ENCODE peak calls at places on chromosomes 16 and 17, in five cellular contexts. B, D, U, P and A are unnamed samples.

GRCh38 chr17:2724783-2725164 is 13.2 kb upstream of the CLUH start:
- DNase-seq in U (peak), P (peak), B (no peak), D (no peak), A (no peak)

GRCh38 chr17:69084911-69085310 is 24.2 kb upstream of the ABCA9 start:
- DNase-seq in D (peak), P (no peak), B (no peak), U (no peak), A (no peak)

GRCh38 chr17:82339634-82340580 is 6.3 kb upstream of the SECTM1 start:
- DNase-seq in U (no peak), B (peak), D (no peak), P (no peak), A (no peak)

GRCh38 chr16:88638323-88639230 is at the start of gene IL17C:
- DNase-seq in D (peak), P (no peak), B (no peak), U (peak), A (no peak)

GRCh38 chr16:3971261-3971660 is 90.7 kb upstream of the CREBBP start:
- DNase-seq in U (no peak), D (no peak), P (peak), B (peak), A (no peak)

GRCh38 chr16:84349852-84350565 is 18.3 kb upstream of the ATP2C2 start:
- DNase-seq in U (no peak), P (no peak), D (no peak), B (no peak), A (no peak)

GRCh38 chr17:79875511-79875910 is 36.3 kb upstream of the CBX4 start:
- DNase-seq in B (no peak), U (no peak), P (no peak), D (no peak), A (no peak)

GRCh38 chr16:85144026-85144915 is 32.0 kb upstream of the CIBAR2 start:
- DNase-seq in U (no peak), D (no peak), B (no peak), P (no peak), A (no peak)

GRCh38 chr16:50491516-50491915 is 56.7 kb upstream of the NKD1 start:
- DNase-seq in D (no peak), P (no peak), B (no peak), U (no peak), A (no peak)

GRCh38 chr16:48318630-48319029 is 66.6 kb downstream of the SIAH1 start:
- DNase-seq in U (no peak), D (peak), B (no peak), P (peak), A (no peak)

GRCh38 chr17:16568541-16569357 is at the start of gene ZNF287:
- DNase-seq in U (peak), P (peak), D (peak), B (peak), A (peak)

GRCh38 chr17:78995022-78995760 is 14.4 kb downstream of the CANT1 start:
- DNase-seq in D (no peak), U (no peak), B (no peak), P (no peak), A (no peak)

GRCh38 chr17:63740464-63741181 is 976 bp downstream of the STRADA start:
- DNase-seq in P (peak), D (peak), B (no peak), U (no peak), A (no peak)

GRCh38 chr17:64984776-64985521 is 65.7 kb upstream of the LRRC37A3 start:
- DNase-seq in U (no peak), P (peak), B (no peak), D (peak), A (no peak)

GRCh38 chr17:46742539-46743270 is 75.8 kb downstream of the WNT3 start:
- DNase-seq in B (no peak), D (peak), P (peak), U (no peak), A (no peak)

GRCh38 chr16:57658878-57659674 is 9.0 kb upstream of the ADGRG3 start:
- DNase-seq in P (no peak), B (no peak), D (no peak), U (no peak), A (no peak)

GRCh38 chr17:260031-260791 is 78.8 kb upstream of the DOC2B start:
- DNase-seq in U (no peak), B (peak), P (no peak), D (peak), A (peak)

GRCh38 chr17:62919388-62919787 is 46.6 kb upstream of the TANC2 start:
- DNase-seq in U (no peak), P (peak), B (no peak), D (no peak), A (no peak)

GRCh38 chr16:48503779-48504178 is 106.2 kb downstream of the N4BP1 start:
- DNase-seq in U (no peak), B (no peak), D (no peak), P (peak), A (peak)

GRCh38 chr17:2212328-2212981 is 91.1 kb downstream of the SMG6 start:
- DNase-seq in D (no peak), U (no peak), P (peak), B (no peak), A (no peak)

GRCh38 chr17:35486920-35487727 is 38.6 kb upstream of the SLFN13 start:
- DNase-seq in P (peak), B (peak), U (peak), D (no peak), A (no peak)

GRCh38 chr17:13568746-13569739 is 32.7 kb downstream of the HS3ST3A1 start:
- DNase-seq in U (no peak), P (no peak), D (no peak), B (no peak), A (no peak)

GRCh38 chr17:68431661-68432071 is 25.6 kb downstream of the WIPI1 start:
- DNase-seq in B (no peak), P (peak), D (peak), U (no peak), A (no peak)

GRCh38 chr17:70313031-70313430 is 143.7 kb downstream of the KCNJ2 start:
- DNase-seq in P (peak), U (no peak), B (no peak), D (no peak), A (no peak)

GRCh38 chr16:60230666-60231065 is 1496.5 kb upstream of the GOT2 start:
- DNase-seq in P (no peak), U (no peak), D (no peak), B (no peak), A (no peak)

GRCh38 chr16:1610841-1611653 is 825 bp downstream of the IFT140 start:
- DNase-seq in B (no peak), D (peak), U (no peak), P (peak), A (no peak)

GRCh38 chr16:2825899-2826298 is 4.2 kb upstream of the ZG16B start:
- DNase-seq in D (no peak), P (no peak), B (peak), U (no peak), A (no peak)

GRCh38 chr16:68711421-68712139 is 25.5 kb upstream of the CDH1 start:
- DNase-seq in P (no peak), D (no peak), B (peak), U (no peak), A (no peak)

GRCh38 chr16:5006348-5007193 is 27.2 kb downstream of the NAGPA start:
- DNase-seq in U (no peak), B (no peak), P (no peak), D (no peak), A (no peak)

GRCh38 chr17:45936610-45937009 is 42.3 kb downstream of the MAPT start:
- DNase-seq in B (no peak), U (no peak), P (no peak), D (no peak), A (no peak)

GRCh38 chr16:566475-567361 is at the start of gene NHLRC4:
- DNase-seq in P (peak), U (peak), D (peak), B (peak), A (no peak)

GRCh38 chr16:29991571-29991904 is 3.9 kb downstream of the HIRIP3 start:
- DNase-seq in U (no peak), D (no peak), B (no peak), P (no peak), A (no peak)

GRCh38 chr17:68381076-68381900 is 76.0 kb downstream of the WIPI1 start:
- DNase-seq in D (no peak), U (no peak), B (peak), P (peak), A (no peak)

GRCh38 chr17:66255112-66255511 is 25.9 kb upstream of the APOH start:
- DNase-seq in U (no peak), D (peak), B (no peak), P (peak), A (no peak)

GRCh38 chr16:30561212-30561816 is 3.1 kb upstream of the ZNF764 start:
- DNase-seq in P (peak), D (no peak), B (peak), U (peak), A (no peak)

DNA sequence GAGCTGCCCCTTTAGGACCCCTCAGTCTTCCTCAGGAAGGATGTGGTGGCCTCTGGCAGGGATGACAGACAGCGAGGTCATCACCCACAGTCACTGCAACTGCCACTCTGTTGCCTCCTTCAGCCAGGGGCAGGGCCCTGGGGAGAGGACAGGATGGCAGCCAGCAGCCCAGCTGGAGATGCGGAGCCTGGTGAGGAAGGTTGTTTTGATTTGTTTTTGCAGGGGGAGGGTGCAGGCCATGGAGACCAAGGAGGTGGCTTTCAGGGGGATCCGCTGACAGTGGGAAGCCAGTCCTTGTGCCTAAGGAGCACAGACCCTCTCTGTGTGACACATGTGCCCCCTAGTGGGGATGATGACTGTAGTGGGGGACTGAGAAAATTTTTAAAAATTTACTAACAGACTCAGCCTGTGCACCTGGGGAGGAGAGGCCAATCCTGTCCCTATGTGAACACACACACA is 7.4 kb downstream of the PRCD start:
- DNase-seq in U (no peak), P (peak), D (peak), B (peak), A (peak)
- TF ChIP-seq CTCF in U (no peak), P (peak), D (peak), B (peak), A (peak)

DNA sequence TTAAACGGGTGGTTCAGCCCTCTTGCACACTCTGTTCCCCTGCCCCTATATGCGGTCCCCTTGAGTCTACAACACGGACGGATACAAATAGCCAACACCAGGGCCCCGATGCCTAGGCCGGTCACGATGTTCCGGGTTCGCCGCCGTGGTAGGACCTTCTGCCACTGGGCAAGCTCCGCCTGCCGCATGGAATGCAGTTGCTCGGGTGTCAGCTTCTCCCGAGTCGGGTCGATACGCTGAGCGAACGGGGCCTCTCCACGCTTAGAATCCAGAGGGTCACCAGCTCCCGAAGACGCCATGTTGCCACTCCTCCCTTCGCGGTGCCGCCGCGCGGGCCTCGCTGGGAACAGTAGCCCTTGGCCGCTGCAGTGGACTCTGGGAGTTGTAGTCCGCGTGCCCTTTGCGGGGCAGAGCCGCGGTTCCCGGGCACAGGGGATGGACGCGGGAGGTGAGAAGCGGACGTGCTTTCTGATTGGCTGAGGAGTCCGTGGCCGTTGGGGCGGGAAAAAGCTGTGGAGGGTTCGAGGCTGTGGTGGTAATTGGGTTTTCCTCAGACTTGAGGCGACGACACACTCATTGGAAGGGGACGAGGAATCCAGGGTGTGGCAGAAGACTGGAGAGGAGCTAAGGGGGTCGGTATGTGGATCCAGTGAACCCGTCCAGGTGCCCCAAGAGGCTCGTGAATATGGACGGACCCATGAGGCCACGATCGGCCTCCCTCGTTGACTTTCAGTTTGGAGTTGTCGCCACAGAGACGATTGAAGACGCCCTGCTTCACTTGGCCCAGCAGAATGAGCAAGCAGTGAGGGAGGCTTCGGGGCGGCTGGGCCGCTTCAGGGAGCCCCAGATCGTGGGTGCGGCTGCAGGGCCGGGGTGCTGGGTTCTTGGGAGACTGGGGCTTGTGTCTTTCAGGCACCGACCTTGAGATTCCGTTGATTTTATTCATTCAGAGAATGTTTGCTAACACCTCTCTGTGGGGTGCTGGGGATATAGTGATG is at the start of the genes CNTD1 and COA3:
- DNase-seq in U (peak), D (peak), B (peak), P (peak), A (peak)
- TF ChIP-seq CTCF in U (no peak), D (no peak), B (no peak), P (no peak), A (no peak)

GRCh38 chr17:40065041-40065770 is 2.4 kb downstream of the THRA start:
- DNase-seq in B (peak), P (peak), D (no peak), U (no peak), A (no peak)

GRCh38 chr17:40062347-40063033 is at the start of gene THRA:
- DNase-seq in P (no peak), D (peak), U (peak), B (peak), A (peak)

GRCh38 chr17:40063915-40064531 is 1.3 kb downstream of the THRA start:
- DNase-seq in U (no peak), D (no peak), B (peak), P (no peak), A (no peak)

GRCh38 chr17:40061532-40062038 is 1.2 kb upstream of the THRA start:
- DNase-seq in P (no peak), U (no peak), B (peak), D (no peak), A (no peak)

DNA sequence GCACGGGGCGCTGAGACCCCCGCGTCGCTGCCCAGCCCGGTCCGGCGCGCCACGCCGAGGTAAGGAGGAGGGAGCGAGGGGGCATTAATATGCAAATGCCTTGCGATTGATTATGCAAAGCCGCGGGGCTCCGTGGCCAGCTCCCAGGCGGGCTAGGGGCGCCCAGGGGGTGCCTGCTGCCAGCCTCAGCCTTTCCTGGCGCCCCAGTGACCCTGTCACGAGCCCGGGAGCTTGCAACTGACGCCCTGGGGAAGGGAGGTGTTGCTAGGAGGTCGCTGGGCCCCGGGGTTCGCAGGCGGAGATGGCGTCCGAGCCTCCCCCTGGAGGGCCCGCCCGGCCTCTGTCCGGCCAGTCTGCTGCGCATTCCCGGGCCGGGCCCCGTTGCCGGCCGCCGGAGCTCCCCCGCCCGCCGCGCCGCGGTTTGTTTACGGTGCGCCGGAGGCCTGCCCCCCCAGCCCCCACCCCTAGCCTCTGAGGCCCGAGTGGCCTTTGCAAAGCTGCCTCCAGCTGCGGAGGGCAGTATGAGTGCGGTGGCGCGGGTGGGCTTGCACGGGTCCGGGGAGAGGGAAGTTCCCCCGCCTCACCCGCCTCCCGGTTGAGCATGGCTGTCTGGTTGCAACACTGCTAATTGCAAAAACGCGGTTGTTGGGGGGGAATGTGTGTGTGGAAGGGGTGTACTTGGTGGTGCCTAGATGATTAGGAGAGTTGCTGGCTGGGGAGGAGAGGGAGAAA is 435 bp downstream of the THRA start:
- DNase-seq in P (no peak), B (peak), U (no peak), D (peak), A (peak)
- TF ChIP-seq CTCF in P (no peak), B (no peak), U (no peak), D (no peak), A (no peak)

DNA sequence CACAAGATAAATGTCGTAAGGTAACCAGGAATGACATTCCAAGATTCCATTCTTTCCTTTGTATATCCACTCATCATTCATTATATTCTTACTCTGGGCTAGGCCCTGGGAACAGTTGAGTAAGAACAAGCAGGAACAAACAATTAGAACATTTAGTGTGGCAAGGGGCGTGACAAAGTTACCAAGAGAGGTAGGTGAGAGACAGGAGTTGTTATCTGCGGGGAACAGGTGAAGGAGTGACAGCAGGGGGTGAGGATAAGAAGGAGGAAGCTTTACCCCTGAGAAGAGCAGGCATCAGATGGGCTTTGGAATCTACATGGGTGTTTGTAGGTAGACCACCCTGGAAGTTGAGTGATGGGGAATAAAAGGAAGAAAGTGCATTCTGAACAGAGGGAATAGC is 568.9 kb downstream of the WWOX start:
- DNase-seq in P (no peak), U (no peak), B (no peak), D (no peak), A (no peak)
- TF ChIP-seq CTCF in P (no peak), U (no peak), B (no peak), D (no peak), A (no peak)

DNA sequence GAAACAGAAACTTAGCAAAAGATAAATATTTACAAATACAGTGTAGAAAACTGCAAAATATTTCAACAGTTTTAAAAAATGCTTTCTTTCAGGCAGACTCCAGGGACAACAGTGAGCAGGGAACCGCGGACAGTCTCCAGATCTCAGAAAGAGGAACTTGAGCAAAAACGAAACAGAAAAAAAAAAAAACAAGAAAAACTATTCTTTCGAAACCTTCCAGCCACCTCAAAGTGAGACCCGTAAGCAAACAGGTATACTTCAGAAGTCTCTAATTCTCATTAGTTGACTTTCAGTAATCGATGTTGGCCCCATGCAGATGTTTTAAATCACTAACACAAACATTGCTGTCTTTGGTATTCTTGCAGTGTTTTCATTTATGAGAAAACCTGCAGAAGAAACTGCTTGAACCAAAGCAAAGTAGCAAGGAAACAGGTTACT is 15.7 kb upstream of the CCL1 start:
- DNase-seq in B (peak), U (no peak), P (no peak), D (peak), A (no peak)
- TF ChIP-seq CTCF in B (no peak), U (no peak), P (no peak), D (peak), A (no peak)

DNA sequence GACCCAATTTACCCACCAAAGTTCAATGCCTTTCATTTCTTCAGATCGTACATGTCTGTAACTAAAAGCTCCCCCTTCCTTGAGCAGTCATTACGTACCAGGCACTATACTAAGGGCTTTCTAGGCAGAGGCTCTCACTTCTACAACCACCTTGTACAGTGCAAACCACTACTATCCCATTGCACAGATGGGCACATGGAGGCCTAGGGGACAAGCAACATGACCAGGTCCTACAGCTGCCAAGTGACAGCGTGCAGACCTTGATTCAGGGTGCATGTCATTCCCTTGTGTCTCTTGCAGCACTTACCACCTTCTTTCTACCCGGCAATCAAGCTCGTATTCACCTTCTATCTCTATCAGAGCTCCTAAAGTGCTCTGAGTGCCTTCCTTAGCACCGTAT is 382.7 kb downstream of the SOX9 start:
- DNase-seq in B (no peak), U (no peak), P (no peak), D (no peak), A (no peak)
- TF ChIP-seq CTCF in B (no peak), U (no peak), P (no peak), D (no peak), A (no peak)